ENCODE peak calls at places on chromosome 4, in eight cellular contexts. One of them, this sample, is unnamed.

GRCh38 chr4:48635310-48635709 is 144.8 kb downstream of the FRYL start:
- DNase-seq in HCT116: peak; percentile 38
- DNase-seq in heart right ventricle: no peak
- DNase-seq in SJCRH30: no peak
- DNase-seq in aorta: no peak
- DNase-seq in Panc1: peak; percentile 50
- DNase-seq in psoas muscle: no peak
- DNase-seq in spleen: no peak
- DNase-seq in this sample: peak; percentile 10

GRCh38 chr4:95027906-95028618 is 270.3 kb downstream of the BMPR1B start:
- DNase-seq in heart right ventricle: no peak
- DNase-seq in aorta: no peak
- DNase-seq in SJCRH30: no peak
- DNase-seq in HCT116: no peak
- DNase-seq in psoas muscle: no peak
- DNase-seq in Panc1: no peak
- DNase-seq in spleen: no peak
- DNase-seq in this sample: no peak

GRCh38 chr4:26827798-26828197 is 32.8 kb upstream of the STIM2 start:
- DNase-seq in heart right ventricle: no peak
- DNase-seq in spleen: no peak
- DNase-seq in SJCRH30: no peak
- DNase-seq in aorta: no peak
- DNase-seq in HCT116: no peak
- DNase-seq in psoas muscle: no peak
- DNase-seq in Panc1: no peak
- DNase-seq in this sample: no peak

GRCh38 chr4:164926301-164926700 is 49.3 kb downstream of the APELA start:
- DNase-seq in spleen: no peak
- DNase-seq in psoas muscle: no peak
- DNase-seq in aorta: no peak
- DNase-seq in Panc1: no peak
- DNase-seq in SJCRH30: no peak
- DNase-seq in heart right ventricle: no peak
- DNase-seq in HCT116: no peak
- DNase-seq in this sample: peak; percentile 81

GRCh38 chr4:112284662-112285411 is 867 bp downstream of the TIFA start:
- DNase-seq in aorta: peak; percentile 45
- DNase-seq in HCT116: no peak
- DNase-seq in heart right ventricle: no peak
- DNase-seq in SJCRH30: peak; percentile 46
- DNase-seq in psoas muscle: no peak
- DNase-seq in Panc1: no peak
- DNase-seq in spleen: peak; percentile 84
- DNase-seq in this sample: peak; percentile 4

GRCh38 chr4:8330821-8331566 is 61.4 kb downstream of the HTRA3 start:
- DNase-seq in psoas muscle: peak; percentile 96
- DNase-seq in HCT116: no peak
- DNase-seq in spleen: peak; percentile 64
- DNase-seq in heart right ventricle: peak; percentile 81
- DNase-seq in Panc1: no peak
- DNase-seq in SJCRH30: no peak
- DNase-seq in aorta: peak; percentile 49
- DNase-seq in this sample: peak; percentile 23

GRCh38 chr4:175386776-175387507 is 425.1 kb downstream of the GPM6A start:
- DNase-seq in spleen: no peak
- DNase-seq in SJCRH30: no peak
- DNase-seq in psoas muscle: no peak
- DNase-seq in Panc1: no peak
- DNase-seq in aorta: no peak
- DNase-seq in heart right ventricle: no peak
- DNase-seq in HCT116: no peak
- DNase-seq in this sample: no peak

GRCh38 chr4:121554377-121554776 is 142.4 kb downstream of the ANXA5 start:
- DNase-seq in aorta: no peak
- DNase-seq in heart right ventricle: no peak
- DNase-seq in spleen: no peak
- DNase-seq in psoas muscle: no peak
- DNase-seq in HCT116: no peak
- DNase-seq in SJCRH30: no peak
- DNase-seq in Panc1: no peak
- DNase-seq in this sample: no peak

GRCh38 chr4:144778364-144778763 is 132.4 kb downstream of the HHIP start:
- DNase-seq in HCT116: no peak
- DNase-seq in Panc1: no peak
- DNase-seq in spleen: no peak
- DNase-seq in SJCRH30: no peak
- DNase-seq in aorta: no peak
- DNase-seq in psoas muscle: no peak
- DNase-seq in heart right ventricle: no peak
- DNase-seq in this sample: no peak

GRCh38 chr4:61500883-61501282 is 300.8 kb downstream of the ADGRL3 start:
- DNase-seq in Panc1: no peak
- DNase-seq in aorta: no peak
- DNase-seq in spleen: no peak
- DNase-seq in HCT116: no peak
- DNase-seq in psoas muscle: no peak
- DNase-seq in SJCRH30: no peak
- DNase-seq in heart right ventricle: no peak
- DNase-seq in this sample: no peak

GRCh38 chr4:52510939-52511583 is 148.0 kb downstream of the USP46 start:
- DNase-seq in aorta: no peak
- DNase-seq in HCT116: no peak
- DNase-seq in heart right ventricle: no peak
- DNase-seq in SJCRH30: no peak
- DNase-seq in Panc1: no peak
- DNase-seq in spleen: no peak
- DNase-seq in psoas muscle: no peak
- DNase-seq in this sample: no peak

GRCh38 chr4:152011469-152011868 is 250.7 kb upstream of the GATB start:
- DNase-seq in SJCRH30: no peak
- DNase-seq in psoas muscle: no peak
- DNase-seq in HCT116: no peak
- DNase-seq in aorta: no peak
- DNase-seq in heart right ventricle: no peak
- DNase-seq in spleen: no peak
- DNase-seq in Panc1: no peak
- DNase-seq in this sample: no peak

GRCh38 chr4:79209822-79210635 is 115.8 kb downstream of the NAA11 start:
- DNase-seq in HCT116: no peak
- DNase-seq in spleen: peak; percentile 44
- DNase-seq in SJCRH30: peak; percentile 30
- DNase-seq in heart right ventricle: no peak
- DNase-seq in psoas muscle: peak; percentile 25
- DNase-seq in Panc1: no peak
- DNase-seq in aorta: no peak
- DNase-seq in this sample: no peak

GRCh38 chr4:177246636-177247584 is 62.8 kb upstream of the NEIL3 start:
- DNase-seq in psoas muscle: no peak
- DNase-seq in aorta: no peak
- DNase-seq in heart right ventricle: no peak
- DNase-seq in SJCRH30: no peak
- DNase-seq in spleen: no peak
- DNase-seq in HCT116: no peak
- DNase-seq in Panc1: no peak
- DNase-seq in this sample: no peak

GRCh38 chr4:10457255-10457801 is at the start of gene ZNF518B:
- DNase-seq in Panc1: no peak
- DNase-seq in SJCRH30: peak; percentile 64
- DNase-seq in spleen: peak; percentile 95
- DNase-seq in HCT116: peak; percentile 29
- DNase-seq in aorta: peak; percentile 73
- DNase-seq in heart right ventricle: peak; percentile 82
- DNase-seq in psoas muscle: peak; percentile 81
- DNase-seq in this sample: peak; percentile 72

GRCh38 chr4:83369825-83370639 is 35.4 kb upstream of the HPSE start:
- DNase-seq in HCT116: no peak
- DNase-seq in spleen: no peak
- DNase-seq in aorta: no peak
- DNase-seq in SJCRH30: peak; percentile 20
- DNase-seq in heart right ventricle: no peak
- DNase-seq in psoas muscle: no peak
- DNase-seq in Panc1: no peak
- DNase-seq in this sample: no peak

GRCh38 chr4:182141046-182141445 is 102.2 kb upstream of the TENM3 start:
- DNase-seq in HCT116: no peak
- DNase-seq in spleen: no peak
- DNase-seq in SJCRH30: no peak
- DNase-seq in aorta: no peak
- DNase-seq in Panc1: no peak
- DNase-seq in heart right ventricle: no peak
- DNase-seq in psoas muscle: no peak
- DNase-seq in this sample: no peak
- H3K4me3 ChIP-seq in HCT116: no peak overlapping the region
- H3K4me3 ChIP-seq in spleen: no peak overlapping the region
- H3K4me3 ChIP-seq in SJCRH30: no peak overlapping the region
- H3K4me3 ChIP-seq in aorta: no peak overlapping the region
- H3K4me3 ChIP-seq in Panc1: no peak overlapping the region
- H3K4me3 ChIP-seq in heart right ventricle: no peak overlapping the region
- H3K4me3 ChIP-seq in psoas muscle: no peak overlapping the region
- H3K4me3 ChIP-seq in this sample: no peak overlapping the region

GRCh38 chr4:2931765-2932560 is 31.2 kb downstream of the NOP14 start:
- DNase-seq in aorta: peak; percentile 87
- DNase-seq in spleen: peak; percentile 96
- DNase-seq in Panc1: no peak
- DNase-seq in heart right ventricle: peak; percentile 69
- DNase-seq in psoas muscle: peak; percentile 81
- DNase-seq in SJCRH30: no peak
- DNase-seq in HCT116: no peak
- DNase-seq in this sample: no peak

GRCh38 chr4:2929469-2929868 is 33.7 kb downstream of the NOP14 start:
- DNase-seq in SJCRH30: no peak
- DNase-seq in aorta: no peak
- DNase-seq in HCT116: no peak
- DNase-seq in psoas muscle: peak; percentile 52
- DNase-seq in heart right ventricle: peak; percentile 7
- DNase-seq in spleen: peak; percentile 74
- DNase-seq in Panc1: no peak
- DNase-seq in this sample: no peak

GRCh38 chr4:2928242-2929155 is 34.7 kb downstream of the NOP14 start:
- DNase-seq in aorta: peak; percentile 38
- DNase-seq in Panc1: no peak
- DNase-seq in SJCRH30: no peak
- DNase-seq in spleen: peak; percentile 66
- DNase-seq in HCT116: no peak
- DNase-seq in psoas muscle: peak; percentile 33
- DNase-seq in heart right ventricle: peak; percentile 6
- DNase-seq in this sample: no peak

GRCh38 chr4:2930821-2931764 is 32.1 kb downstream of the NOP14 start:
- DNase-seq in SJCRH30: no peak
- DNase-seq in psoas muscle: peak; percentile 75
- DNase-seq in aorta: peak; percentile 56
- DNase-seq in HCT116: no peak
- DNase-seq in heart right ventricle: peak; percentile 29
- DNase-seq in Panc1: no peak
- DNase-seq in spleen: peak; percentile 81
- DNase-seq in this sample: no peak

DNA sequence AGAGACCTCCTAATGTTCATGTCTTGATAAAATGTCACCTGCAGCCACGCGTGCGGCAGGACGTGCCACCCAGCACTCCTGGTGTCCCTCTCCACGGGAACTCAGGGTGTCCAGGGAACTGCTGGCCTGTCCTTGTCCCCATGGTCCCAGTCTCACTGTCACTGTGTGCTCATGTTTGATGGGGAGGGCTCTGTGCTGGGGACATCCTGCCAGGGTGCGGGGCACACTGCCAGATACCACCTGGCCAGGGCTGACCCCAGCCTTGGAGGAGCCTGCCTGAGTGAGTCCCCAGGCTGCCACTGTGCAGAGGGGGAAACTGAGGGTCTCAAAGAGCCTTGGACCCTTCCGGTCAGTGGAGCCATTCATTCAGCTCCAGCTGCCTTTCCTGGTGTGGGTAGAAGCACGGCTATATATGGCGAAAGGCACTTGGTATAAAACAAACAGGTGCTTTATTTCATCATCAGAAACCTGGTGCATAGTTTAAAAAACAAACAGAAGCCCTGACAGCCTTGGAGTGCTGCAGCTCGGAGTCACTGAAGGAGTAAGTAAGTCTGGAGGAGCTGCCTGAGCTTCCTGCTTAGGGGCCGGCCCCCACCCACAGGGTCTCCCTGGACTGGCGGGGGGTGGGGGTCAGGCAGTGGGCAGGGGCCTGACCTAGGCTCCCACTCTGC is 32.9 kb downstream of the NOP14 start:
- DNase-seq in aorta: peak; percentile 34
- DNase-seq in Panc1: no peak
- DNase-seq in heart right ventricle: peak; percentile 7
- DNase-seq in SJCRH30: no peak
- DNase-seq in psoas muscle: peak; percentile 48
- DNase-seq in spleen: peak; percentile 64
- DNase-seq in HCT116: no peak
- DNase-seq in this sample: no peak
- H3K36me3 ChIP-seq in aorta: no peaks in the 10 kb centered on the region
- H3K36me3 ChIP-seq in Panc1: no peaks in the 10 kb centered on the region
- H3K36me3 ChIP-seq in heart right ventricle: peaks cover 66% of the 10 kb centered on the region
- H3K36me3 ChIP-seq in SJCRH30: peaks cover 13% of the 10 kb centered on the region
- H3K36me3 ChIP-seq in psoas muscle: peaks cover 57% of the 10 kb centered on the region
- H3K36me3 ChIP-seq in spleen: peaks cover 53% of the 10 kb centered on the region
- H3K36me3 ChIP-seq in HCT116: peaks cover 31% of the 10 kb centered on the region
- H3K36me3 ChIP-seq in this sample: peaks cover 11% of the 10 kb centered on the region

GRCh38 chr4:576991-577498 is 950 bp upstream of the TMEM271 start:
- DNase-seq in psoas muscle: no peak
- DNase-seq in SJCRH30: peak; percentile 26
- DNase-seq in Panc1: no peak
- DNase-seq in aorta: no peak
- DNase-seq in HCT116: no peak
- DNase-seq in heart right ventricle: no peak
- DNase-seq in spleen: peak; percentile 43
- DNase-seq in this sample: no peak
- H3K4me3 ChIP-seq in psoas muscle: no peak overlapping the region
- H3K4me3 ChIP-seq in SJCRH30: peak overlapping the region; percentile 35
- H3K4me3 ChIP-seq in Panc1: peak overlapping the region; percentile 46
- H3K4me3 ChIP-seq in aorta: no peak overlapping the region
- H3K4me3 ChIP-seq in HCT116: no peak overlapping the region
- H3K4me3 ChIP-seq in heart right ventricle: no peak overlapping the region
- H3K4me3 ChIP-seq in spleen: no peak overlapping the region
- H3K4me3 ChIP-seq in this sample: no peak overlapping the region

DNA sequence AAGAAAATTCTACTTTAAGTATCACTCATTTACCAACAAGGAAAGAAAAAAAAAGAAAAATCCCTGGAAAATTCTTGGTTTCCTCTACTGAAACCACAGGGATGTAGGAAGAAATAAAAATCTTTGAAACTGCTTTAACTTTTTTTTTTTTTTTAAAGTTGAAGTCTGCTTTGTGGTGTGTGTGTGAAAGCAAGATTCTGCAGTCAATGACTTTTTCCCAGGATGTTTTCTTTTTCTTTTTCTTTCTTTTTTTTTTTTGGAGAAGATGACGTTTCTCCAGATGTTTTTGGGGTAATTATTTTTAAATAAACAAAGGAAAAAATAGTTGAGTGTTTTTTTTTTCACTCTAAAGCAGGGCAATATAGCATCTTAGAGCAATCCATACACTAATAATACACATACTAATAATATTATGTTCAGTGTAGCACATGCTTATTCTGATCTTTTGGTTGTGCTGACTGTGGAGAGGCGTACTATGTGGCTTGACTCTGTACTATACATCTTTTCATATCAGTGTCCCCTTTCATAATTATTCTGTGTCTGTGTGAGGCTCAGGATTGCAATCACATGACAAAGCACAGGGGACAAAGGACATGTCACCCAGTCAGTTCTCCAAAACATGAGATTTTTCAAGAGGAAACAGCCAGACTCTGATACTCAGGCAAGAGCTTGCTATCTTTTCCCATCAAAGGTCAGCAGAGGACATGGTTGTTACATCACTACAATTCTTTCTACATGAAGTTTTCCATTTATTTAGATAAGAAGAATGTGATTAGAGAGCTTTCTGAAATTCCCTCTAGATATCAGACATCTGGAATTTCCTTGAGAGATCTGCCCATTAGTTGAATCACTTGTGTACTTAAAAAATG is 111.0 kb downstream of the PDE5A start:
- DNase-seq in spleen: no peak
- DNase-seq in aorta: no peak
- DNase-seq in psoas muscle: no peak
- DNase-seq in SJCRH30: no peak
- DNase-seq in Panc1: no peak
- DNase-seq in heart right ventricle: no peak
- DNase-seq in HCT116: no peak
- DNase-seq in this sample: no peak
- H3K36me3 ChIP-seq in spleen: peaks cover 7% of the 10 kb centered on the region
- H3K36me3 ChIP-seq in aorta: no peaks in the 10 kb centered on the region
- H3K36me3 ChIP-seq in psoas muscle: peaks cover 87% of the 10 kb centered on the region
- H3K36me3 ChIP-seq in SJCRH30: peaks cover 20% of the 10 kb centered on the region
- H3K36me3 ChIP-seq in Panc1: peaks cover 65% of the 10 kb centered on the region
- H3K36me3 ChIP-seq in heart right ventricle: peaks cover 94% of the 10 kb centered on the region
- H3K36me3 ChIP-seq in HCT116: peaks cover 6% of the 10 kb centered on the region
- H3K36me3 ChIP-seq in this sample: peaks cover 69% of the 10 kb centered on the region

This sample was measured in MG63.